ENCODE peak calls at places on chromosomes 3 and 15, in nine cellular contexts. One of them, this sample, is unnamed.

GRCh38 chr3:193701896-193702644 is 109.1 kb downstream of the OPA1 start:
- DNase-seq in AG04449: no peak
- DNase-seq in activated T-cell treated with anti-CD3 and anti-CD28 coated beads, Interleukin-2, amount 50 U/mL, for 1 hour: no peak
- DNase-seq in activated T-helper 1 cell treated with Interleukin-2 at 50 U/mL for 16 hours: no peak
- DNase-seq in NCI-H1105: no peak
- DNase-seq in GM04504: peak
- DNase-seq in tibial nerve: no peak
- DNase-seq in type B pancreatic cell: no peak
- DNase-seq in NCI-H524: no peak
- DNase-seq in this sample: no peak

GRCh38 chr3:150421256-150421655 is 13.2 kb downstream of the TSC22D2 start:
- DNase-seq in AG04449: no peak
- DNase-seq in activated T-cell treated with anti-CD3 and anti-CD28 coated beads, Interleukin-2, amount 50 U/mL, for 1 hour: no peak
- DNase-seq in activated T-helper 1 cell treated with Interleukin-2 at 50 U/mL for 16 hours: no peak
- DNase-seq in NCI-H1105: no peak
- DNase-seq in GM04504: no peak
- DNase-seq in tibial nerve: no peak
- DNase-seq in type B pancreatic cell: no peak
- DNase-seq in NCI-H524: peak
- DNase-seq in this sample: no peak

GRCh38 chr3:7447197-7447769 is 586.4 kb downstream of the GRM7 start:
- DNase-seq in AG04449: no peak
- DNase-seq in activated T-cell treated with anti-CD3 and anti-CD28 coated beads, Interleukin-2, amount 50 U/mL, for 1 hour: no peak
- DNase-seq in activated T-helper 1 cell treated with Interleukin-2 at 50 U/mL for 16 hours: no peak
- DNase-seq in NCI-H1105: no peak
- DNase-seq in GM04504: no peak
- DNase-seq in tibial nerve: no peak
- DNase-seq in type B pancreatic cell: no peak
- DNase-seq in NCI-H524: no peak
- DNase-seq in this sample: no peak

GRCh38 chr3:167467848-167468611 is 5.8 kb downstream of the SERPINI2 start:
- DNase-seq in AG04449: no peak
- DNase-seq in activated T-cell treated with anti-CD3 and anti-CD28 coated beads, Interleukin-2, amount 50 U/mL, for 1 hour: no peak
- DNase-seq in activated T-helper 1 cell treated with Interleukin-2 at 50 U/mL for 16 hours: no peak
- DNase-seq in NCI-H1105: no peak
- DNase-seq in GM04504: no peak
- DNase-seq in tibial nerve: no peak
- DNase-seq in type B pancreatic cell: no peak
- DNase-seq in NCI-H524: no peak
- DNase-seq in this sample: no peak

GRCh38 chr3:37590328-37591079 is 271.2 kb upstream of the CTDSPL start:
- DNase-seq in AG04449: no peak
- DNase-seq in activated T-cell treated with anti-CD3 and anti-CD28 coated beads, Interleukin-2, amount 50 U/mL, for 1 hour: no peak
- DNase-seq in activated T-helper 1 cell treated with Interleukin-2 at 50 U/mL for 16 hours: no peak
- DNase-seq in NCI-H1105: no peak
- DNase-seq in GM04504: no peak
- DNase-seq in tibial nerve: peak
- DNase-seq in type B pancreatic cell: no peak
- DNase-seq in NCI-H524: no peak
- DNase-seq in this sample: no peak

GRCh38 chr3:110413807-110414748 is 657.5 kb upstream of the NECTIN3 start:
- DNase-seq in AG04449: peak
- DNase-seq in activated T-cell treated with anti-CD3 and anti-CD28 coated beads, Interleukin-2, amount 50 U/mL, for 1 hour: no peak
- DNase-seq in activated T-helper 1 cell treated with Interleukin-2 at 50 U/mL for 16 hours: no peak
- DNase-seq in NCI-H1105: no peak
- DNase-seq in GM04504: peak
- DNase-seq in tibial nerve: no peak
- DNase-seq in type B pancreatic cell: no peak
- DNase-seq in NCI-H524: no peak
- DNase-seq in this sample: no peak

GRCh38 chr3:131535131-131535530 is 32.4 kb upstream of the MRPL3 start:
- DNase-seq in AG04449: no peak
- DNase-seq in activated T-cell treated with anti-CD3 and anti-CD28 coated beads, Interleukin-2, amount 50 U/mL, for 1 hour: no peak
- DNase-seq in activated T-helper 1 cell treated with Interleukin-2 at 50 U/mL for 16 hours: no peak
- DNase-seq in NCI-H1105: no peak
- DNase-seq in GM04504: peak
- DNase-seq in tibial nerve: no peak
- DNase-seq in type B pancreatic cell: no peak
- DNase-seq in NCI-H524: no peak
- DNase-seq in this sample: no peak

GRCh38 chr3:111227216-111227615 is 155.6 kb downstream of the NECTIN3 start:
- DNase-seq in AG04449: no peak
- DNase-seq in activated T-cell treated with anti-CD3 and anti-CD28 coated beads, Interleukin-2, amount 50 U/mL, for 1 hour: no peak
- DNase-seq in activated T-helper 1 cell treated with Interleukin-2 at 50 U/mL for 16 hours: no peak
- DNase-seq in NCI-H1105: no peak
- DNase-seq in GM04504: peak
- DNase-seq in tibial nerve: no peak
- DNase-seq in type B pancreatic cell: no peak
- DNase-seq in NCI-H524: no peak
- DNase-seq in this sample: no peak

GRCh38 chr3:187807086-187807862 is 62.0 kb upstream of the BCL6 start:
- DNase-seq in AG04449: peak
- DNase-seq in activated T-cell treated with anti-CD3 and anti-CD28 coated beads, Interleukin-2, amount 50 U/mL, for 1 hour: no peak
- DNase-seq in activated T-helper 1 cell treated with Interleukin-2 at 50 U/mL for 16 hours: no peak
- DNase-seq in NCI-H1105: no peak
- DNase-seq in GM04504: peak
- DNase-seq in tibial nerve: no peak
- DNase-seq in type B pancreatic cell: no peak
- DNase-seq in NCI-H524: no peak
- DNase-seq in this sample: no peak

GRCh38 chr15:50377867-50378751 is 23.1 kb upstream of the GABPB1 start:
- DNase-seq in AG04449: no peak
- DNase-seq in activated T-cell treated with anti-CD3 and anti-CD28 coated beads, Interleukin-2, amount 50 U/mL, for 1 hour: no peak
- DNase-seq in activated T-helper 1 cell treated with Interleukin-2 at 50 U/mL for 16 hours: no peak
- DNase-seq in NCI-H1105: no peak
- DNase-seq in GM04504: no peak
- DNase-seq in tibial nerve: no peak
- DNase-seq in type B pancreatic cell: no peak
- DNase-seq in NCI-H524: no peak
- DNase-seq in this sample: no peak

GRCh38 chr15:48385431-48385830 is 54.2 kb downstream of the DUT start:
- DNase-seq in AG04449: peak
- DNase-seq in activated T-cell treated with anti-CD3 and anti-CD28 coated beads, Interleukin-2, amount 50 U/mL, for 1 hour: no peak
- DNase-seq in activated T-helper 1 cell treated with Interleukin-2 at 50 U/mL for 16 hours: no peak
- DNase-seq in NCI-H1105: no peak
- DNase-seq in GM04504: peak
- DNase-seq in tibial nerve: no peak
- DNase-seq in type B pancreatic cell: no peak
- DNase-seq in NCI-H524: no peak
- DNase-seq in this sample: no peak

GRCh38 chr3:47850062-47850802 is 47.3 kb downstream of the DHX30 start:
- DNase-seq in AG04449: no peak
- DNase-seq in activated T-cell treated with anti-CD3 and anti-CD28 coated beads, Interleukin-2, amount 50 U/mL, for 1 hour: no peak
- DNase-seq in activated T-helper 1 cell treated with Interleukin-2 at 50 U/mL for 16 hours: no peak
- DNase-seq in NCI-H1105: no peak
- DNase-seq in GM04504: peak
- DNase-seq in tibial nerve: no peak
- DNase-seq in type B pancreatic cell: no peak
- DNase-seq in NCI-H524: peak
- DNase-seq in this sample: no peak

GRCh38 chr3:141076821-141077571 is 25.8 kb downstream of the SPSB4 start:
- DNase-seq in AG04449: no peak
- DNase-seq in activated T-cell treated with anti-CD3 and anti-CD28 coated beads, Interleukin-2, amount 50 U/mL, for 1 hour: no peak
- DNase-seq in activated T-helper 1 cell treated with Interleukin-2 at 50 U/mL for 16 hours: no peak
- DNase-seq in NCI-H1105: peak
- DNase-seq in GM04504: peak
- DNase-seq in tibial nerve: no peak
- DNase-seq in type B pancreatic cell: no peak
- DNase-seq in NCI-H524: no peak
- DNase-seq in this sample: no peak

GRCh38 chr3:71581451-71581980 is 2.0 kb downstream of the FOXP1 start:
- DNase-seq in AG04449: no peak
- DNase-seq in activated T-cell treated with anti-CD3 and anti-CD28 coated beads, Interleukin-2, amount 50 U/mL, for 1 hour: peak
- DNase-seq in activated T-helper 1 cell treated with Interleukin-2 at 50 U/mL for 16 hours: peak
- DNase-seq in NCI-H1105: no peak
- DNase-seq in GM04504: no peak
- DNase-seq in tibial nerve: no peak
- DNase-seq in type B pancreatic cell: peak
- DNase-seq in NCI-H524: no peak
- DNase-seq in this sample: no peak

GRCh38 chr3:55322649-55323048 is 164.5 kb downstream of the WNT5A start:
- DNase-seq in AG04449: no peak
- DNase-seq in activated T-cell treated with anti-CD3 and anti-CD28 coated beads, Interleukin-2, amount 50 U/mL, for 1 hour: no peak
- DNase-seq in activated T-helper 1 cell treated with Interleukin-2 at 50 U/mL for 16 hours: no peak
- DNase-seq in NCI-H1105: no peak
- DNase-seq in GM04504: no peak
- DNase-seq in tibial nerve: no peak
- DNase-seq in type B pancreatic cell: no peak
- DNase-seq in NCI-H524: no peak
- DNase-seq in this sample: no peak

GRCh38 chr15:56168394-56168793 is 75.3 kb downstream of the RFX7 start:
- DNase-seq in AG04449: no peak
- DNase-seq in activated T-cell treated with anti-CD3 and anti-CD28 coated beads, Interleukin-2, amount 50 U/mL, for 1 hour: no peak
- DNase-seq in activated T-helper 1 cell treated with Interleukin-2 at 50 U/mL for 16 hours: no peak
- DNase-seq in NCI-H1105: no peak
- DNase-seq in GM04504: no peak
- DNase-seq in tibial nerve: no peak
- DNase-seq in type B pancreatic cell: no peak
- DNase-seq in NCI-H524: no peak
- DNase-seq in this sample: no peak

GRCh38 chr3:46065294-46065705 is 38.0 kb upstream of the XCR1 start:
- DNase-seq in AG04449: no peak
- DNase-seq in activated T-cell treated with anti-CD3 and anti-CD28 coated beads, Interleukin-2, amount 50 U/mL, for 1 hour: peak
- DNase-seq in activated T-helper 1 cell treated with Interleukin-2 at 50 U/mL for 16 hours: peak
- DNase-seq in NCI-H1105: peak
- DNase-seq in GM04504: no peak
- DNase-seq in tibial nerve: no peak
- DNase-seq in type B pancreatic cell: no peak
- DNase-seq in NCI-H524: peak
- DNase-seq in this sample: peak

GRCh38 chr15:60590935-60591490 is 112.1 kb upstream of the ICE2 start:
- DNase-seq in AG04449: no peak
- DNase-seq in activated T-cell treated with anti-CD3 and anti-CD28 coated beads, Interleukin-2, amount 50 U/mL, for 1 hour: peak
- DNase-seq in activated T-helper 1 cell treated with Interleukin-2 at 50 U/mL for 16 hours: peak
- DNase-seq in NCI-H1105: no peak
- DNase-seq in GM04504: no peak
- DNase-seq in tibial nerve: peak
- DNase-seq in type B pancreatic cell: peak
- DNase-seq in NCI-H524: peak
- DNase-seq in this sample: no peak